ENCODE peak calls at places on chromosomes 12 and 14, in five cellular contexts. V is GM12878, A is HepG2, Q is K562, L is upper lobe of left lung. U is an unnamed sample.

GRCh38 chr14:31194095-31194494 is 13.5 kb downstream of the HECTD1 start:
- ATAC-seq in V (no peak), A (no peak), Q (no peak), L (no peak), U (no peak)

GRCh38 chr12:109695961-109696461 is 17.6 kb upstream of the FAM222A start:
- ATAC-seq in V (no peak), A (peak; percentile 78), Q (peak; percentile 52), L (no peak), U (no peak)

GRCh38 chr12:31896514-31897039 is 62.6 kb upstream of the RESF1 start:
- ATAC-seq in V (peak; percentile 99), A (no peak), Q (peak; percentile 84), L (peak; percentile 78), U (peak; percentile 41)

GRCh38 chr14:74793506-74794155 is 30.5 kb downstream of the YLPM1 start:
- ATAC-seq in V (no peak), A (no peak), Q (peak; percentile 79), L (no peak), U (no peak)

GRCh38 chr14:30142216-30142615 is 214.6 kb upstream of the PRKD1 start:
- ATAC-seq in V (no peak), A (no peak), Q (no peak), L (no peak), U (no peak)

GRCh38 chr12:47733142-47733541 is 7.9 kb upstream of the ENDOU start:
- ATAC-seq in V (no peak), A (no peak), Q (no peak), L (no peak), U (no peak)

GRCh38 chr12:51390457-51391046 is 654 bp downstream of the GALNT6 start:
- ATAC-seq in V (peak; percentile 1), A (peak; percentile 11), Q (no peak), L (peak; percentile 51), U (no peak)

GRCh38 chr14:71621276-71621675 is 311.0 kb upstream of the RGS6 start:
- ATAC-seq in V (no peak), A (no peak), Q (no peak), L (no peak), U (no peak)

GRCh38 chr12:27260746-27261145 is 16.7 kb downstream of the STK38L start:
- ATAC-seq in V (peak; percentile 18), A (no peak), Q (no peak), L (peak; percentile 65), U (peak; percentile 81)

GRCh38 chr12:57619434-57620244 is 8.4 kb downstream of the ARHGEF25 start:
- ATAC-seq in V (no peak), A (peak; percentile 72), Q (no peak), L (peak; percentile 2), U (no peak)

GRCh38 chr12:124453419-124454351 is 113.7 kb downstream of the NCOR2 start:
- ATAC-seq in V (peak; percentile 82), A (no peak), Q (no peak), L (peak; percentile 77), U (peak; percentile 66)
- TF ChIP-seq EP300 in V (peak; percentile 62), A (no peak), Q (no peak), L (no peak), U (no peak)

DNA sequence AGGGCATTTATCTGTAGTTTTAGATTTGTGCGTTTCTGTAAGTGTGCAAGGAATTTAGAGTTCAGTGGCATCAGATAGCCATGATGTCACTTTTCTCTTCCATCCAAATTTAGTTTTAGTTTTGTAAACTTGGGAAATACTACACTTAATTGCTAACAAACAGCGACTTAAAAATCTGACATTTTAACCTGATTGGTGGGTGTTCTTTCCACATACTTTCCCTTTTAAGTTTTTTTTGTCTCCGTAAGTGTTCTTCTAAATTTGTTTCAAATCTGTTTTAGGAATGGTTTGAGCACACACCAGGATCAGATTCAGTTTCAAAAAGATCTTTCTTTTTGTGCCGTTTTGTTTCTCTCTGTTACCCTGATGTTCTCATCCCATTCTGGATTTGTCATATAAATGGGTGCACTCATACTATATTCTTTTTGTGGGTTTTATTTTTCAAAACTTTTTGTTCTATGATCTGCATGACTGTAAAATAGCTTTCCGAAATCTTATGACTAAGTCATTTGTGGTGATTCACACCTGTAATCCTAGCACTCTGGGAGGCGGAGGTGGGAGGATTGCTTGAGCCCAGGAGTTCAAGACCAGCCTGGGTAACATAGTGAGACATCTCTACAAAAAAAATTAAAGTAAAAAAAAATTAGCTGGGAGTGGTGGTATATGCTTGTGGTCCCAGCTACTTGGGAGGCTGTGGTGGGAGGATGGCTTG is 58.9 kb downstream of the FBXO34 start:
- ATAC-seq in V (no peak), A (no peak), Q (no peak), L (no peak), U (no peak)
- H3K4me3 ChIP-seq in V (no peak overlapping the region), A (no peak overlapping the region), Q (no peak overlapping the region), L (no peak overlapping the region), U (no peak overlapping the region)

DNA sequence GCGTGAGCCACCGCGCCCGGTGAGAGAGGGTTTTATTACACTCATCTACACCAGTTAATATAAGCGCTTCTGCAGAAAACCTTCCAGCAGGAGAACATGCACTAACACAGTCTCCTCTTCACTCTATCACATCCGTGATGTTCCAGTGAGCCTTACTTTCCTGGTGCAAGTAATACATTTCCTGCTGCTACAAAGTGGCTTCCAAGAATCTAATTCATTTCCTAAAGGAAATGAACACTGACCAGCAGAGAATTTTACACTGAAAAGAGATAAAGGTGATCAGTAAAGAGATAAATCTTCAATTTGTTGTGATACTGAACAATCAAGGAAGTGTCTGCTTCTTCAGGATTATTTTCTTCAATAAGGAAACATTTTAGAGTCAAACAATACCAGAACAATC is 39.5 kb downstream of the ZFYVE21 start:
- ATAC-seq in V (no peak), A (no peak), Q (no peak), L (no peak), U (no peak)
- H3K36me3 ChIP-seq in V (no peaks in the 10 kb centered on the region), A (peaks cover 16% of the 10 kb centered on the region), Q (no peaks in the 10 kb centered on the region), L (peaks cover 39% of the 10 kb centered on the region), U (no peaks in the 10 kb centered on the region)

DNA sequence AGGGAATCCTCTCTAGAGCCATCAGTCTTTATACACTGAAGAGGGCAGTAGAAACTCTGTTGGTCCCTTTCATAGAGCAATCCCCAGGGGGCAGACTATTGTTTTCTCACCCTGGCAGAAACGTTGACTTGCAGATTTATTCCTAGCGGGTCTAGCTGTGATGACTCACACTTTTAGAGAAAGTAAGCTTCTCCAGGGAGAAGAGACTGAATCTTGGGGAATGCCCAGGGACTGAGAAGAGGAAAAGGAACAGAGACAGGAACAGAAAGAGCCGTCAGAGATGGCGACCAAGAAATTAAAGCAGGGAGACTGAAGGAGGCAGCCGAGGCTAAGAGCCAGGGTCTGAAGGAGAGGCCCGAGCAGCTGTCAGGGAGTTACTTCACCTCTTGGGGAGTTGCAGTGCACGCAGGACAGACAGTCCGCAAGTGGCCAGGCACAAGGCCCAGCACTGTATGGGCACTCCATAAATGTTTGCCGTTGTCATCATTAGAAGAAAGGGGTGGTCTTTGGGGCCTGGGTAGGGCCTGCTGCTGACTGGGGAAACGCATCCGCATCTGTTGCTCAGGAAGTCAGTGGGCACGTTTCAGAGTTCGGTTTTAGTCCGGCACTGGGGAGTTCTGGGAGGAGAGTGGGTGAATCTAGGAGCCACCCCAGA is 13.0 kb downstream of the PLEKHG6 start:
- ATAC-seq in V (peak; percentile 87), A (peak; percentile 67), Q (peak; percentile 84), L (peak; percentile 66), U (peak; percentile 72)
- TF ChIP-seq EP300 in V (peak; percentile 46), A (no peak), Q (peak; percentile 40), L (no peak), U (no peak)

GRCh38 chr12:125001636-125002035 is 8.2 kb downstream of the BRI3BP start:
- ATAC-seq in V (no peak), A (no peak), Q (no peak), L (no peak), U (no peak)

GRCh38 chr12:125003021-125003420 is 9.6 kb downstream of the BRI3BP start:
- ATAC-seq in V (no peak), A (no peak), Q (no peak), L (no peak), U (no peak)

GRCh38 chr12:124998705-124999104 is 5.3 kb downstream of the BRI3BP start:
- ATAC-seq in V (no peak), A (no peak), Q (no peak), L (no peak), U (no peak)

GRCh38 chr12:125005652-125006051 is 12.2 kb downstream of the BRI3BP start:
- ATAC-seq in V (no peak), A (no peak), Q (peak; percentile 19), L (no peak), U (no peak)

DNA sequence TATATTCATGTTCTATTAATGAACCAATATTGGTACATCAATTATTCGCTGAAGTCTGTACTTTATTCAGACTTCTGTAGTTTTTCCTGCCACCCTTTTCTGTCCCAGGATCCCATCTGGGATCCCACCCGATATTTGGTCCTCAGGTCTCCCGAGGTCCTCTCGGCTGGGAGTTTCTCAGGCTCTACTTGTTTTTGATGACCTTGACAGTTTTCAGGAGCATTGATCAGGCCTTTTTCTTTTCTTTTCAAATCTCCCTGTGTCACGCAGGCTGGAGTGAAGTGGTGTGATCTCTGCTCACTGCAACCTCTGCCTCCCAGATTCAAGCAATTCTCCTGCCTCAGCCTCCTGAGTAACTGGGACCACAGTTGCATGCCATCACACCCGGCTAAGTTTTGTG is 11.2 kb downstream of the BRI3BP start:
- ATAC-seq in V (no peak), A (no peak), Q (no peak), L (no peak), U (no peak)
- H3K4me3 ChIP-seq in V (no peak overlapping the region), A (no peak overlapping the region), Q (no peak overlapping the region), L (no peak overlapping the region), U (no peak overlapping the region)

DNA sequence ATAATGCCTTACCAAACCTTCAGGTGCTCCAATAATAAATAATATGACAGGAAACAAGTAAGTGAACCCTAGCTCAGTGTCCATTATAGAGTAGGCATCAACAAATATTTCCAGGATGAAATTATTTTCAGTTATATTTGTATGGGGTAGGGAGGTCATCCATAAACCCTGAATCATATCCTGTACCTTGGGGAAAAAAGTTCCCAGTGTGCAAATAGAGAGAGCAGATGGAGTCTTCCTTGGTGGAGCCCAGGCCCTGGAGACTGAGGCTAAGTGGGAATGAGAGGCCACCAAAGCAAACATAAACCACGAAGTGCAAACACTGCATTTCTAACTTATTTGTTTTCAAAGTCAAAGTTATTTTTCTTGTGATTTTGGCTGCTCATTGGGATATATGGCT is 8.5 kb upstream of the ERP27 start:
- ATAC-seq in V (no peak), A (no peak), Q (no peak), L (no peak), U (no peak)
- H3K36me3 ChIP-seq in V (peaks cover 18% of the 10 kb centered on the region), A (no peaks in the 10 kb centered on the region), Q (peaks cover 34% of the 10 kb centered on the region), L (peaks cover 70% of the 10 kb centered on the region), U (peaks cover 16% of the 10 kb centered on the region)

U was measured in gastroesophageal sphincter.